ENCODE peak calls at places on chromosome 14, in six cellular contexts. One of them, this sample, is unnamed.
A peak's percentile ranks its signal among the peaks of the same experiment; 100 is the strongest.

GRCh38 chr14:72443991-72444431 is 449.9 kb downstream of the DPF3 start:
- DNase-seq in astrocyte of the spinal cord: no peak
- DNase-seq in AG04449: no peak
- DNase-seq in renal cortical epithelial cell: no peak
- DNase-seq in H4: no peak
- DNase-seq in GM13977: peak; percentile 30
- DNase-seq in this sample: no peak

GRCh38 chr14:106694638-106695393 is 1168.4 kb downstream of the TMEM121 start:
- DNase-seq in astrocyte of the spinal cord: no peak
- DNase-seq in AG04449: no peak
- DNase-seq in renal cortical epithelial cell: no peak
- DNase-seq in H4: peak; percentile 53
- DNase-seq in GM13977: peak; percentile 63
- DNase-seq in this sample: peak; percentile 3

GRCh38 chr14:73886449-73887115 is at the start of gene ZNF410:
- DNase-seq in astrocyte of the spinal cord: peak; percentile 98
- DNase-seq in AG04449: peak; percentile 87
- DNase-seq in renal cortical epithelial cell: peak; percentile 91
- DNase-seq in H4: peak; percentile 94
- DNase-seq in GM13977: peak; percentile 90
- DNase-seq in this sample: peak; percentile 92

GRCh38 chr14:22513066-22513812 is 75.8 kb downstream of the DAD1 start:
- DNase-seq in astrocyte of the spinal cord: peak; percentile 37
- DNase-seq in AG04449: no peak
- DNase-seq in renal cortical epithelial cell: no peak
- DNase-seq in H4: no peak
- DNase-seq in GM13977: no peak
- DNase-seq in this sample: no peak

GRCh38 chr14:63717704-63718103 is 10.2 kb downstream of the SGPP1 start:
- DNase-seq in astrocyte of the spinal cord: peak; percentile 36
- DNase-seq in AG04449: no peak
- DNase-seq in renal cortical epithelial cell: peak; percentile 77
- DNase-seq in H4: peak; percentile 22
- DNase-seq in GM13977: no peak
- DNase-seq in this sample: no peak

GRCh38 chr14:104140463-104141331 is 2.3 kb downstream of the KIF26A start:
- DNase-seq in astrocyte of the spinal cord: no peak
- DNase-seq in AG04449: no peak
- DNase-seq in renal cortical epithelial cell: no peak
- DNase-seq in H4: no peak
- DNase-seq in GM13977: no peak
- DNase-seq in this sample: no peak

GRCh38 chr14:99035712-99036593 is 236.0 kb downstream of the BCL11B start:
- DNase-seq in astrocyte of the spinal cord: peak; percentile 95
- DNase-seq in AG04449: peak; percentile 84
- DNase-seq in renal cortical epithelial cell: peak; percentile 77
- DNase-seq in H4: peak; percentile 86
- DNase-seq in GM13977: no peak
- DNase-seq in this sample: no peak

GRCh38 chr14:38285962-38286361 is 30.1 kb upstream of the CLEC14A start:
- DNase-seq in astrocyte of the spinal cord: no peak
- DNase-seq in AG04449: no peak
- DNase-seq in renal cortical epithelial cell: no peak
- DNase-seq in H4: no peak
- DNase-seq in GM13977: no peak
- DNase-seq in this sample: no peak

GRCh38 chr14:103367995-103368394 is 17.2 kb upstream of the MARK3 start:
- DNase-seq in astrocyte of the spinal cord: no peak
- DNase-seq in AG04449: no peak
- DNase-seq in renal cortical epithelial cell: no peak
- DNase-seq in H4: no peak
- DNase-seq in GM13977: no peak
- DNase-seq in this sample: no peak

GRCh38 chr14:75280831-75281690 is 2.4 kb downstream of the FOS start:
- DNase-seq in astrocyte of the spinal cord: peak; percentile 45
- DNase-seq in AG04449: no peak
- DNase-seq in renal cortical epithelial cell: no peak
- DNase-seq in H4: no peak
- DNase-seq in GM13977: no peak
- DNase-seq in this sample: no peak

GRCh38 chr14:73476451-73476905 is 14.3 kb upstream of the RIOX1 start:
- DNase-seq in astrocyte of the spinal cord: no peak
- DNase-seq in AG04449: no peak
- DNase-seq in renal cortical epithelial cell: no peak
- DNase-seq in H4: no peak
- DNase-seq in GM13977: no peak
- DNase-seq in this sample: no peak

GRCh38 chr14:67370830-67371229 is 10.7 kb downstream of the EIF2S1 start:
- DNase-seq in astrocyte of the spinal cord: peak; percentile 25
- DNase-seq in AG04449: no peak
- DNase-seq in renal cortical epithelial cell: no peak
- DNase-seq in H4: no peak
- DNase-seq in GM13977: no peak
- DNase-seq in this sample: no peak

GRCh38 chr14:101043891-101044290 is 140.4 kb upstream of the RTL1 start:
- DNase-seq in astrocyte of the spinal cord: no peak
- DNase-seq in AG04449: no peak
- DNase-seq in renal cortical epithelial cell: no peak
- DNase-seq in H4: no peak
- DNase-seq in GM13977: no peak
- DNase-seq in this sample: no peak

GRCh38 chr14:52003324-52003723 is 14.0 kb downstream of the RTRAF start:
- DNase-seq in astrocyte of the spinal cord: peak; percentile 77
- DNase-seq in AG04449: no peak
- DNase-seq in renal cortical epithelial cell: no peak
- DNase-seq in H4: no peak
- DNase-seq in GM13977: no peak
- DNase-seq in this sample: no peak

GRCh38 chr14:53528114-53528513 is 375.0 kb upstream of the DDHD1 start:
- DNase-seq in astrocyte of the spinal cord: no peak
- DNase-seq in AG04449: no peak
- DNase-seq in renal cortical epithelial cell: peak; percentile 64
- DNase-seq in H4: peak; percentile 24
- DNase-seq in GM13977: no peak
- DNase-seq in this sample: no peak

GRCh38 chr14:54166049-54166950 is 209.7 kb upstream of the BMP4 start:
- DNase-seq in astrocyte of the spinal cord: no peak
- DNase-seq in AG04449: no peak
- DNase-seq in renal cortical epithelial cell: no peak
- DNase-seq in H4: no peak
- DNase-seq in GM13977: no peak
- DNase-seq in this sample: no peak

GRCh38 chr14:104547998-104548700 is 31.4 kb upstream of the C14orf180 start:
- DNase-seq in astrocyte of the spinal cord: no peak
- DNase-seq in AG04449: no peak
- DNase-seq in renal cortical epithelial cell: no peak
- DNase-seq in H4: no peak
- DNase-seq in GM13977: no peak
- DNase-seq in this sample: no peak

GRCh38 chr14:79544671-79545070 is 666.6 kb downstream of the DIO2 start:
- DNase-seq in astrocyte of the spinal cord: peak; percentile 88
- DNase-seq in AG04449: peak; percentile 86
- DNase-seq in renal cortical epithelial cell: no peak
- DNase-seq in H4: no peak
- DNase-seq in GM13977: no peak
- DNase-seq in this sample: no peak

GRCh38 chr14:27327095-27327494 is 729.3 kb upstream of the NOVA1 start:
- DNase-seq in astrocyte of the spinal cord: no peak
- DNase-seq in AG04449: no peak
- DNase-seq in renal cortical epithelial cell: no peak
- DNase-seq in H4: no peak
- DNase-seq in GM13977: no peak
- DNase-seq in this sample: no peak

GRCh38 chr14:92122351-92122677 is 545 bp downstream of the CPSF2 start:
- DNase-seq in astrocyte of the spinal cord: peak; percentile 45
- DNase-seq in AG04449: no peak
- DNase-seq in renal cortical epithelial cell: peak; percentile 14
- DNase-seq in H4: no peak
- DNase-seq in GM13977: peak; percentile 23
- DNase-seq in this sample: peak; percentile 15

GRCh38 chr14:37601849-37602248 is 6.4 kb downstream of the TTC6 start:
- DNase-seq in astrocyte of the spinal cord: no peak
- DNase-seq in AG04449: no peak
- DNase-seq in renal cortical epithelial cell: no peak
- DNase-seq in H4: no peak
- DNase-seq in GM13977: no peak
- DNase-seq in this sample: no peak

GRCh38 chr14:55671641-55672040 is 91.6 kb downstream of the KTN1 start:
- DNase-seq in astrocyte of the spinal cord: no peak
- DNase-seq in AG04449: no peak
- DNase-seq in renal cortical epithelial cell: peak; percentile 66
- DNase-seq in H4: no peak
- DNase-seq in GM13977: no peak
- DNase-seq in this sample: no peak

This sample was measured in NCI-H460.